ENCODE peak calls at places on chromosomes 3 and 15, in five cellular contexts. One of them, this sample, is unnamed. For H3K4me1, the result is how much of the 10 kb centered on the place peaks cover.

GRCh38 chr3:30664884-30665283 is 58.5 kb downstream of the TGFBR2 start:
- DNase-seq in stomach: no peak
- DNase-seq in breast epithelium: no peak
- DNase-seq in hepatocyte: no peak
- DNase-seq in thyroid gland: no peak
- DNase-seq in this sample: no peak

GRCh38 chr3:190443257-190443656 is 6.4 kb downstream of the TMEM207 start:
- DNase-seq in stomach: no peak
- DNase-seq in breast epithelium: no peak
- DNase-seq in hepatocyte: no peak
- DNase-seq in thyroid gland: no peak
- DNase-seq in this sample: no peak

GRCh38 chr15:25543156-25543555 is 104.3 kb upstream of the UBE3A start:
- DNase-seq in stomach: no peak
- DNase-seq in breast epithelium: peak
- DNase-seq in hepatocyte: peak
- DNase-seq in thyroid gland: peak
- DNase-seq in this sample: peak

GRCh38 chr15:89396723-89397652 is 62.4 kb upstream of the POLG start:
- DNase-seq in stomach: no peak
- DNase-seq in breast epithelium: no peak
- DNase-seq in hepatocyte: no peak
- DNase-seq in thyroid gland: no peak
- DNase-seq in this sample: no peak

GRCh38 chr15:71802770-71803169 is 7.6 kb upstream of the NR2E3 start:
- DNase-seq in stomach: no peak
- DNase-seq in breast epithelium: no peak
- DNase-seq in hepatocyte: no peak
- DNase-seq in thyroid gland: no peak
- DNase-seq in this sample: no peak

GRCh38 chr3:70281663-70282062 is 30.8 kb downstream of the MDFIC2 start:
- DNase-seq in stomach: no peak
- DNase-seq in breast epithelium: no peak
- DNase-seq in hepatocyte: peak
- DNase-seq in thyroid gland: no peak
- DNase-seq in this sample: no peak

GRCh38 chr15:43514241-43515057 is 3.0 kb upstream of the MAP1A start:
- DNase-seq in stomach: no peak
- DNase-seq in breast epithelium: no peak
- DNase-seq in hepatocyte: peak
- DNase-seq in thyroid gland: no peak
- DNase-seq in this sample: no peak

GRCh38 chr15:41161336-41161735 is 45.3 kb upstream of the INO80 start:
- DNase-seq in stomach: no peak
- DNase-seq in breast epithelium: no peak
- DNase-seq in hepatocyte: no peak
- DNase-seq in thyroid gland: no peak
- DNase-seq in this sample: no peak

GRCh38 chr3:148075829-148076716 is 621.6 kb upstream of the AGTR1 start:
- DNase-seq in stomach: no peak
- DNase-seq in breast epithelium: no peak
- DNase-seq in hepatocyte: peak
- DNase-seq in thyroid gland: peak
- DNase-seq in this sample: no peak

GRCh38 chr15:85591622-85592021 is 203.1 kb downstream of the KLHL25 start:
- DNase-seq in stomach: no peak
- DNase-seq in breast epithelium: no peak
- DNase-seq in hepatocyte: no peak
- DNase-seq in thyroid gland: no peak
- DNase-seq in this sample: no peak

GRCh38 chr15:31353931-31354330 is 27.3 kb downstream of the KLF13 start:
- DNase-seq in stomach: no peak
- DNase-seq in breast epithelium: no peak
- DNase-seq in hepatocyte: no peak
- DNase-seq in thyroid gland: peak
- DNase-seq in this sample: no peak

GRCh38 chr3:177317247-177317646 is 120.0 kb upstream of the TBL1XR1 start:
- DNase-seq in stomach: no peak
- DNase-seq in breast epithelium: no peak
- DNase-seq in hepatocyte: no peak
- DNase-seq in thyroid gland: no peak
- DNase-seq in this sample: no peak

DNA sequence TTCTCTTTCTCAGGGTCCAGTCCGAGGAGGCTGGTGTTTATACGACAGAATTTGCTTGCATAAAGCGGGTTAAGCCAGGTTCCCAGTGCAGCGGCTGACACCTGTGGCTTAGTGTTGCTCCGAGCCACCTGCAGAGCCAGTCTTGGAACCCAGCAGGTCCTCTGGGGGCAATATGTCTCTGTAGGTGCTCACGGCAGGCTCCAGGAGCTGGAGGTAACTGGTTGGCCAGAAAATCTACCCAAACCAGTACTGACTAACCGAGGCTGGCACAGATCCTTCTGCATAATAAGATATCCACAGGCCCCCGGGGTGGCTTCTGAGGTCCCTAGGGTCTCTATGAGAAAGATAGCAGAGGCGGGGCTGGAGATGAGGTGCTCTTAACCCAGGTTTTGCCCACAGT is 3.2 kb downstream of the MGLL start:
- DNase-seq in stomach: no peak
- DNase-seq in breast epithelium: no peak
- DNase-seq in hepatocyte: no peak
- DNase-seq in thyroid gland: no peak
- DNase-seq in this sample: no peak
- H3K4me1 ChIP-seq in stomach: half or more
- H3K4me1 ChIP-seq in breast epithelium: under half
- H3K4me1 ChIP-seq in hepatocyte: half or more
- H3K4me1 ChIP-seq in thyroid gland: under half
- H3K4me1 ChIP-seq in this sample: half or more

GRCh38 chr3:44648564-44649229 is at the start of gene ZNF35:
- DNase-seq in stomach: peak
- DNase-seq in breast epithelium: peak
- DNase-seq in hepatocyte: peak
- DNase-seq in thyroid gland: peak
- DNase-seq in this sample: no peak

GRCh38 chr3:44647771-44648170 is 761 bp upstream of the ZNF35 start:
- DNase-seq in stomach: no peak
- DNase-seq in breast epithelium: no peak
- DNase-seq in hepatocyte: no peak
- DNase-seq in thyroid gland: no peak
- DNase-seq in this sample: no peak

GRCh38 chr3:44649709-44650108 is 1.2 kb downstream of the ZNF35 start:
- DNase-seq in stomach: no peak
- DNase-seq in breast epithelium: no peak
- DNase-seq in hepatocyte: no peak
- DNase-seq in thyroid gland: no peak
- DNase-seq in this sample: no peak
- H3K4me3 ChIP-seq in stomach: peak
- H3K4me3 ChIP-seq in breast epithelium: no peak
- H3K4me3 ChIP-seq in hepatocyte: peak
- H3K4me3 ChIP-seq in thyroid gland: no peak
- H3K4me3 ChIP-seq in this sample: no peak

DNA sequence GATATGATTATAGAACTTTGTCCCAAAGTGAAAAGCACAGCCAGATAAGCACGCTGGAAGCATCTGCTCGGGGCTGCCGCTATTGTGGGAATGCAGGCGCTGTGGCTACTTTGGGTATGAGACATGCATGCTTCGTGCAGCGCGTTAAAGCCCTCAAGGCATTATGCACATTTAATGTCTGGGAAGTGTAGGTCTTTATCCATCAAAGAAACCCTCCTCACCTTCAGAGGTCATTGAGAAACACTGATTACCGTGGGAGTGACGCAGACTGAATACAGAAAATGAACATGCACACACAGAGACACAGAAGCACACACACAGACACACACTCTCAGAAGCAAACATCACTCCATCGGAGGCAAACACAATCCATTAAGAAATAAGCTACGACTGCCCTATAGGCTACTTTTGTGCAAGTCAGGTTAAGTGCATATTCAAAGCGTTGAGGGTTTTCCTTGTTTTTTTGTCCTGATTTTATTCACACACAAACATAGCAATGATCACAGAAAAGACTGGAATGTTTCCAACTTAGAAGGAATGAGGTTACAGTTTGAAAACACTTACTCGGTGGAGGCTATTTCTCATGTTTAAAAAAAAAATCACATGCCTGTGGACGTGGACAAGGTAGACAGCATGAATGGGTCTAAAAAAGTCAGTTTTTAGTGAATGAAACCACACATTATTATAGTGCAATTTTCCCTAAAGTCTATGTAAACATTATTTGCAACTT is 68.5 kb downstream of the PLCH1 start:
- DNase-seq in stomach: peak
- DNase-seq in breast epithelium: no peak
- DNase-seq in hepatocyte: peak
- DNase-seq in thyroid gland: no peak
- DNase-seq in this sample: no peak
- TF ChIP-seq CTCF in stomach: no peak
- TF ChIP-seq CTCF in breast epithelium: no peak
- TF ChIP-seq CTCF in hepatocyte: no peak
- TF ChIP-seq CTCF in thyroid gland: no peak
- TF ChIP-seq CTCF in this sample: no peak

DNA sequence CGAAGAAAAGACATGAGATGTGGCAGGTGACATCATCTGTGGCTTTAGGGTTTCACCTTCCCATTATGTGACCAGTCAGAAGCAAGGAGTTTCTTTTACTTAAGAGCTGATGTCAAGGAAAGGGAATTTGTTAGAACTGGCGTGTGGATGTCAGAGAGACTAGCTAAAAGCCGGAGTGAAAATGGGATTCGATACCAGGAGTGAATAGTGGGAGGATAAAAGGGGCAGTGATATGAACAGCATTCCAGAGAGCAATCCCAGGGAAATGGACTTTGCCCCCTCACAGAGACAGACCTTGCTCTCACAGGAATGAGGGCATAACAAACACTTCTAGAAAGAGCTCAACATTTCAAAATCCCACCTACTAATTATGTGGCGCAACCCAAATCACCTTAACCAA is 5.9 kb upstream of the FMN1 start:
- DNase-seq in stomach: no peak
- DNase-seq in breast epithelium: no peak
- DNase-seq in hepatocyte: peak
- DNase-seq in thyroid gland: no peak
- DNase-seq in this sample: no peak
- H3K4me1 ChIP-seq in stomach: under half
- H3K4me1 ChIP-seq in breast epithelium: under half
- H3K4me1 ChIP-seq in hepatocyte: under half
- H3K4me1 ChIP-seq in thyroid gland: under half
- H3K4me1 ChIP-seq in this sample: under half

DNA sequence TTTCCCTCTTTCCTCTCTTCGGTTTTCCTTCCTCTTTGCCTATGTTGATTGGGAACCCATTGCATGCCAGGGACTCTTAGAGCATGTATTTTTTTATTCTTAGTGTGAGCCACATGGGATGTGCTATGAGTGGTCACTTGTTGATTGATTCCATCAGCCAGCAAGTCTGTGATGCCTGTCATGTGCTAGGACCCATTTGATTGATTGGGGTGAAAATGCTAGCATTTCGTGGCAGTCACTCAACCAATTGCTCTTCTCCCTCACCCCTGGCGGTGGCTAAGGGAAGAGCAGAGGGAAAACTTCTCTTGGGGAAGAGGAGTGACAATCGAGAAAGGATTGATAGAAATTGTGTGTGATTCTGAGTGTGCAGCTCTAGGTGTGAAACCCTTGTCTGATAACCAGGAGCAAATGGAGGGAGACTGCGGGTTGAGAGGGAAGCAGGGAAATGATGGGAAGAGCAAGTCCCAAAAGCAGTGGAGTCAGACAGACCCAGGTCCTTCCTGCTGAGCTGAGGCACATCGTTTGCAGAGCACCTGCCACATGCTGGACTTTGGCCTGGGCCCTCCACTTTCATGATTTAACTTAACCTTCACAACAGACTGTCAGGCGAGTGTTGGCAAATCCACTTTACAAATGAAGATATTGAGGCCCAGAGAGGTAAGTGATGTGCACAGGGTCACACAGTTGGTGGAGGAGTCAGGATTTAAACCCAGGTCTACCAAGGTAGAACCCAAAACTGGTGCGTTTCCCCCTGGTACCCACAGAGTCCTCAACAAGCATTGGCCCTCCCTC is 40.0 kb downstream of the SLC6A11 start:
- DNase-seq in stomach: no peak
- DNase-seq in breast epithelium: no peak
- DNase-seq in hepatocyte: no peak
- DNase-seq in thyroid gland: no peak
- DNase-seq in this sample: no peak
- H3K4me3 ChIP-seq in stomach: no peak
- H3K4me3 ChIP-seq in breast epithelium: no peak
- H3K4me3 ChIP-seq in hepatocyte: no peak
- H3K4me3 ChIP-seq in thyroid gland: no peak
- H3K4me3 ChIP-seq in this sample: no peak

DNA sequence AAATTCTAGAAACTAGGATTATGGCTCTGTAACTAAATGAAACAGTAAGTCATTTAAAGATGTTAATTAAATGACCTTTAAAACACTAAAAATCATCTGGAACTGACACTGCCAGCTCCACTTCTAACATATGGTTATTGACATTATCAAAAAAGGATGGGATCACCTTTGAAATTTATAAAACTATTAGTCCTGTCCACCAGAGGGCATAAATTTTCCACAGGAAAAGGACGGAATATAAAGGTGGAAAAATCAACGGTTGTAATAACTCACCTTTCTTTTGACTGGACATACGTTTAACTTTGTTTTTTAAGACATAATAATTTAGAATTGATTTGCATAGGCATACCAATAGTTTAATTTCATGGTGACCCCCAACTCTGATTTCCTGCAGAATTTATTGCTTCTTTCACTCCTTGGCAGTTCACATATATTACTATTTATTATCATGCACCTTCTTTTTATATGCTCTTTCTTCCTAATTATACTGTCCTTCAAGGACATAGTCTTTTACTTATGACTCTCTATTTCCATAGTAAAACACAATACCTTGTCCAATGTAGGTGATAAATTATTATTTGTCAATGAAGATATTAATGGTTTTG is 345.7 kb downstream of the CADM2 start:
- DNase-seq in stomach: no peak
- DNase-seq in breast epithelium: no peak
- DNase-seq in hepatocyte: peak
- DNase-seq in thyroid gland: no peak
- DNase-seq in this sample: no peak
- TF ChIP-seq CTCF in stomach: peak
- TF ChIP-seq CTCF in breast epithelium: no peak
- TF ChIP-seq CTCF in hepatocyte: peak
- TF ChIP-seq CTCF in thyroid gland: no peak
- TF ChIP-seq CTCF in this sample: no peak

GRCh38 chr15:40049076-40049475 is 10.1 kb upstream of the SRP14 start:
- DNase-seq in stomach: no peak
- DNase-seq in breast epithelium: no peak
- DNase-seq in hepatocyte: no peak
- DNase-seq in thyroid gland: no peak
- DNase-seq in this sample: no peak
- H3K4me1 ChIP-seq in stomach: half or more
- H3K4me1 ChIP-seq in breast epithelium: under half
- H3K4me1 ChIP-seq in hepatocyte: under half
- H3K4me1 ChIP-seq in thyroid gland: under half
- H3K4me1 ChIP-seq in this sample: under half

This sample was measured in thoracic aorta.